ENCODE peak calls at places on chromosomes 11 and 22, in six cellular contexts. F is fibroblast of mammary gland; Q is trophoblast cell; S is activated CD8-positive, alpha-beta memory T cell treated with anti-CD3 and anti-CD28 coated beads for 1 hour; I is A549; D is dermis microvascular lymphatic vessel endothelial cell. R is an unnamed sample.

GRCh38 chr22:29803190-29803589 is 34.9 kb downstream of the ASCC2 start:
- DNase-seq in F (no peak), Q (no peak), S (no peak), I (no peak), D (no peak), R (no peak)

GRCh38 chr22:35742342-35743100 is 24.8 kb downstream of the APOL5 start:
- DNase-seq in F (peak), Q (peak), S (no peak), I (peak), D (peak), R (no peak)

GRCh38 chr11:76698321-76699043 is 27.9 kb upstream of the LRRC32 start:
- DNase-seq in F (no peak), Q (peak), S (no peak), I (peak), D (no peak), R (no peak)

GRCh38 chr11:65452806-65453490 is 30.4 kb downstream of the NEAT1 start:
- DNase-seq in F (peak), Q (peak), S (no peak), I (peak), D (peak), R (no peak)

GRCh38 chr11:46348566-46348981 is 1.3 kb downstream of the DGKZ start:
- DNase-seq in F (no peak), Q (no peak), S (no peak), I (no peak), D (no peak), R (no peak)

GRCh38 chr11:121795206-121795605 is 320.8 kb downstream of the BLID start:
- DNase-seq in F (no peak), Q (no peak), S (no peak), I (no peak), D (no peak), R (no peak)

GRCh38 chr22:21652010-21652546 is 10.0 kb downstream of the SDF2L1 start:
- DNase-seq in F (peak), Q (peak), S (peak), I (peak), D (peak), R (no peak)

GRCh38 chr11:124798991-124799383 is 1.2 kb downstream of the MSANTD2 start:
- DNase-seq in F (peak), Q (peak), S (no peak), I (peak), D (peak), R (no peak)

GRCh38 chr11:20483931-20484330 is 96.4 kb downstream of the PRMT3 start:
- DNase-seq in F (no peak), Q (peak), S (no peak), I (no peak), D (no peak), R (no peak)

GRCh38 chr11:119874660-119875238 is 145.7 kb upstream of the NECTIN1 start:
- DNase-seq in F (no peak), Q (peak), S (no peak), I (no peak), D (no peak), R (no peak)

GRCh38 chr11:43547900-43548381 is 132.6 kb upstream of the HSD17B12 start:
- DNase-seq in F (peak), Q (no peak), S (no peak), I (peak), D (no peak), R (no peak)

GRCh38 chr11:76206327-76207081 is at the start of gene WNT11:
- DNase-seq in F (no peak), Q (peak), S (no peak), I (peak), D (peak), R (no peak)

GRCh38 chr11:90204407-90204806 is 18.4 kb downstream of the CHORDC1 start:
- DNase-seq in F (no peak), Q (no peak), S (no peak), I (no peak), D (no peak), R (no peak)

GRCh38 chr11:26841818-26842457 is 120.1 kb upstream of the SLC5A12 start:
- DNase-seq in F (peak), Q (no peak), S (no peak), I (no peak), D (no peak), R (no peak)

GRCh38 chr11:65439331-65440181 is 17.0 kb downstream of the NEAT1 start:
- DNase-seq in F (peak), Q (peak), S (no peak), I (peak), D (peak), R (no peak)

GRCh38 chr11:116595305-116595880 is 177.4 kb downstream of the BUD13 start:
- DNase-seq in F (no peak), Q (no peak), S (no peak), I (no peak), D (no peak), R (no peak)

GRCh38 chr11:47905358-47906059 is 57.4 kb upstream of the NUP160 start:
- DNase-seq in F (no peak), Q (peak), S (no peak), I (no peak), D (peak), R (no peak)

GRCh38 chr11:72766152-72766902 is 14.1 kb upstream of the ARAP1 start:
- DNase-seq in F (no peak), Q (no peak), S (no peak), I (no peak), D (no peak), R (no peak)